ENCODE peak calls at places on chromosomes 4 and X, in four cellular contexts. R is left ventricle myocardium inferior, P is transverse colon, W is aorta. H is an unnamed sample.

GRCh38 chrX:147958316-147958715 is 22.8 kb upstream of the FMR1NB start:
- DNase-seq in R (no peak), P (no peak), W (no peak), H (no peak)

GRCh38 chr4:106986486-106986885 is 49.6 kb downstream of the DKK2 start:
- DNase-seq in R (no peak), P (no peak), W (no peak), H (no peak)

GRCh38 chrX:102975016-102975415 is 37.9 kb downstream of the RAB40AL start:
- DNase-seq in R (no peak), P (no peak), W (no peak), H (no peak)

GRCh38 chr4:1713003-1713397 is 881 bp upstream of the SLBP start:
- DNase-seq in R (no peak), P (no peak), W (no peak), H (no peak)

GRCh38 chr4:183375156-183375555 is 52.9 kb upstream of the CLDN24 start:
- DNase-seq in R (no peak), P (no peak), W (no peak), H (no peak)

GRCh38 chr4:98638661-98639060 is 19.8 kb downstream of the TSPAN5 start:
- DNase-seq in R (no peak), P (no peak), W (no peak), H (no peak)

GRCh38 chr4:156677136-156677535 is 294.5 kb downstream of the PDGFC start:
- DNase-seq in R (no peak), P (peak), W (no peak), H (no peak)

GRCh38 chr4:176839656-176840055 is 46.9 kb upstream of the VEGFC start:
- DNase-seq in R (no peak), P (no peak), W (no peak), H (no peak)

GRCh38 chr4:165293061-165293460 is 34.4 kb upstream of the MSMO1 start:
- DNase-seq in R (no peak), P (no peak), W (no peak), H (no peak)

GRCh38 chrX:154136627-154137161 is 7.3 kb upstream of the OPN1LW start:
- DNase-seq in R (peak), P (peak), W (peak), H (peak)

GRCh38 chrX:68060506-68061205 is 372.6 kb downstream of the OPHN1 start:
- DNase-seq in R (no peak), P (no peak), W (no peak), H (no peak)

GRCh38 chr4:53497446-53498069 is 93.7 kb downstream of the LNX1 start:
- DNase-seq in R (peak), P (no peak), W (no peak), H (peak)

GRCh38 chr4:20272411-20272872 is 20.7 kb downstream of the SLIT2 start:
- DNase-seq in R (no peak), P (no peak), W (no peak), H (no peak)

GRCh38 chrX:70878925-70879324 is 29.6 kb downstream of the TEX11 start:
- DNase-seq in R (no peak), P (no peak), W (no peak), H (no peak)

GRCh38 chr4:155684892-155685550 is 18.4 kb downstream of the GUCY1A1 start:
- DNase-seq in R (no peak), P (no peak), W (no peak), H (no peak)

GRCh38 chr4:97664741-97665140 is 478.5 kb downstream of the STPG2 start:
- DNase-seq in R (no peak), P (no peak), W (no peak), H (no peak)

GRCh38 chr4:100208964-100209363 is 18.7 kb upstream of the DDIT4L start:
- DNase-seq in R (no peak), P (no peak), W (no peak), H (no peak)

GRCh38 chrX:19747672-19748610 is 139.5 kb downstream of the SH3KBP1 start:
- DNase-seq in R (peak), P (peak), W (no peak), H (no peak)

GRCh38 chrX:41921492-41922124 is 1.7 kb downstream of the CASK start:
- DNase-seq in R (no peak), P (no peak), W (no peak), H (no peak)

GRCh38 chr4:26317766-26318165 is 3.0 kb upstream of the RBPJ start:
- DNase-seq in R (no peak), P (no peak), W (no peak), H (no peak)

GRCh38 chr4:151854731-151855130 is 93.9 kb upstream of the GATB start:
- DNase-seq in R (no peak), P (no peak), W (no peak), H (no peak)

GRCh38 chr4:177227636-177228035 is 82.0 kb upstream of the NEIL3 start:
- DNase-seq in R (no peak), P (no peak), W (no peak), H (no peak)

GRCh38 chr4:10018818-10019438 is 2.4 kb downstream of the SLC2A9 start:
- DNase-seq in R (peak), P (peak), W (peak), H (peak)

GRCh38 chr4:1872918-1873269 is 1.7 kb downstream of the NSD2 start:
- DNase-seq in R (no peak), P (no peak), W (no peak), H (no peak)

GRCh38 chr4:64539234-64539849 is 130.1 kb upstream of the TECRL start:
- DNase-seq in R (no peak), P (peak), W (no peak), H (peak)

GRCh38 chr4:120769227-120769626 is 153.3 kb downstream of the PRDM5 start:
- DNase-seq in R (no peak), P (no peak), W (no peak), H (no peak)

GRCh38 chrX:13110427-13111324 is 66.3 kb upstream of the FAM9C start:
- DNase-seq in R (peak), P (peak), W (no peak), H (no peak)

GRCh38 chr4:134276476-134276875 is 74.9 kb upstream of the PABPC4L start:
- DNase-seq in R (no peak), P (no peak), W (no peak), H (no peak)

GRCh38 chr4:22897520-22898108 is 204.9 kb downstream of the GBA3 start:
- DNase-seq in R (no peak), P (peak), W (no peak), H (no peak)

GRCh38 chr4:182806259-182807252 is 110.6 kb downstream of the DCTD start:
- DNase-seq in R (peak), P (peak), W (peak), H (peak)

DNA sequence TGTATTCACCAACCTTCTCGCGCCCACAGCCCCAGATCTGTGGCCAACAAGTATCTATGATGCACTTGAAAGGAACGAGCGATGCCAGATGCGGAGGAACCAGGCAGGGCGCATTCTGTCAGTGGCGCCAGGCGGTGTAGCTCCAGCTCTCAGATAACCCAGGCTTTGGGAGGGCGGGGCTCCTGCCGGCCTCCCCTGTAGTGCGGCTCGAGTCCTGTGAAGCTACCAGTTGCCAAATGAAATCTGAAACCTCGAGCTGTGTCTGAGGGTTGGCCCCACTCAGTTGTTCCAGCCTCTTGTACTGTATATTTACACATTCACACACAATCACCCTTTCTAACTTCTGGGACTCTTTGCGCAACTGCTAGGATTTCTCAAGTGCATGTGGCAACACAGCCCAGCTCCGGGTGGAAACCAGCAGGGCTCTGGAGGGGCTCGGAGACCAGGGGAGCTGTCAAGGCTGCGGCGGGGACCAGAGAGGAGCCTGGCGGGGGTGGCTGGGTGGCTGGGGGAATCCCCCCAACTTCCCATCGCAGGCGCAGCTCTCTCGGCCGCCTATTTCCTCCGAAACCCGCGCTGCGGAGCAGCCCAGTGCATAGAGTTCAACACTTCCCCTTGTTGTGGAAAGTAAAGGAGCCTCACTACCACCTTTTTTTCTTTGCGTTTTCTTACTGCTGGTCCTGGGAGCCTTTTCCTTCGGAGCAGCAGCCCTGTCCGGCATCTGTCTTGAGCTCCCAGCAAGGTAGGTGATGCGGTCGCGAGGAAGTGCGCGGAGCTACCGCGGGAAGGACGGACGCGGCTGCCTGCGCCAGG is at the start of gene ARHGAP24:
- DNase-seq in R (peak), P (peak), W (peak), H (peak)
- H3K27ac ChIP-seq in R (peak), P (peak), W (no peak), H (peak)

GRCh38 chr4:7420661-7421040 is 14.1 kb downstream of the PSAPL1 start:
- DNase-seq in R (peak), P (no peak), W (peak), H (no peak)
- H3K27ac ChIP-seq in R (no peak), P (no peak), W (no peak), H (no peak)

DNA sequence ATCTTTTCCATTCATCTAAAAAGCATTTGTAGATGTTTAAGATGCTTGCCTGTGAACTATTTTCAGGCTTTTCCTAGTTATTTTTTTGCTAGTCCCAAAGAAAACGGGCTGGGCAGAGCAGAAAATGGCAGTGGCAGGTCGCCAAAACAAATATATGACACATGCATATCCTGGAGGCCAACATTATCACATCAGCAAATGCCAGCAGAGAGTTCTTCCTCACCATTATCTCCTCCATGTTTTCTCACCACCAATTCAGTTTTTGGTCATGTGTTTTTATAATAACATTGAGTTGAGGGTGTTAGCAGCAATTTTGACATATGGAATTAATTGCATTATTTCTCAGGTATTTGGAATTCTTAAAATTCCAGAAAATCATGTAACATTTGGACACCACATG is 97.9 kb upstream of the EOLA2 start:
- DNase-seq in R (no peak), P (peak), W (no peak), H (no peak)
- H3K27ac ChIP-seq in R (no peak), P (no peak), W (no peak), H (no peak)

GRCh38 chrX:43898406-43898805 is 16.2 kb upstream of the MAOB start:
- DNase-seq in R (no peak), P (no peak), W (no peak), H (no peak)

GRCh38 chrX:43897290-43897689 is 15.0 kb upstream of the MAOB start:
- DNase-seq in R (no peak), P (no peak), W (no peak), H (no peak)

GRCh38 chrX:43899878-43900815 is 17.9 kb upstream of the MAOB start:
- DNase-seq in R (no peak), P (no peak), W (no peak), H (no peak)
- H3K27ac ChIP-seq in R (no peak), P (no peak), W (no peak), H (no peak)

GRCh38 chrX:140765043-140765784 is 55.7 kb downstream of the LINC00632 start:
- DNase-seq in R (no peak), P (no peak), W (no peak), H (peak)

GRCh38 chrX:140764401-140764919 is 54.9 kb downstream of the LINC00632 start:
- DNase-seq in R (no peak), P (no peak), W (peak), H (peak)

GRCh38 chrX:140767646-140768045 is 58.1 kb downstream of the LINC00632 start:
- DNase-seq in R (no peak), P (no peak), W (no peak), H (no peak)

GRCh38 chrX:140762061-140762460 is 52.5 kb downstream of the LINC00632 start:
- DNase-seq in R (no peak), P (peak), W (no peak), H (peak)

GRCh38 chrX:140766024-140766611 is 56.6 kb downstream of the LINC00632 start:
- DNase-seq in R (no peak), P (peak), W (peak), H (peak)
- H3K27ac ChIP-seq in R (no peak), P (no peak), W (no peak), H (no peak)

GRCh38 chr4:148015468-148015867 is 283.6 kb downstream of the ARHGAP10 start:
- DNase-seq in R (no peak), P (no peak), W (no peak), H (no peak)
- H3K27ac ChIP-seq in R (peak), P (no peak), W (no peak), H (no peak)

DNA sequence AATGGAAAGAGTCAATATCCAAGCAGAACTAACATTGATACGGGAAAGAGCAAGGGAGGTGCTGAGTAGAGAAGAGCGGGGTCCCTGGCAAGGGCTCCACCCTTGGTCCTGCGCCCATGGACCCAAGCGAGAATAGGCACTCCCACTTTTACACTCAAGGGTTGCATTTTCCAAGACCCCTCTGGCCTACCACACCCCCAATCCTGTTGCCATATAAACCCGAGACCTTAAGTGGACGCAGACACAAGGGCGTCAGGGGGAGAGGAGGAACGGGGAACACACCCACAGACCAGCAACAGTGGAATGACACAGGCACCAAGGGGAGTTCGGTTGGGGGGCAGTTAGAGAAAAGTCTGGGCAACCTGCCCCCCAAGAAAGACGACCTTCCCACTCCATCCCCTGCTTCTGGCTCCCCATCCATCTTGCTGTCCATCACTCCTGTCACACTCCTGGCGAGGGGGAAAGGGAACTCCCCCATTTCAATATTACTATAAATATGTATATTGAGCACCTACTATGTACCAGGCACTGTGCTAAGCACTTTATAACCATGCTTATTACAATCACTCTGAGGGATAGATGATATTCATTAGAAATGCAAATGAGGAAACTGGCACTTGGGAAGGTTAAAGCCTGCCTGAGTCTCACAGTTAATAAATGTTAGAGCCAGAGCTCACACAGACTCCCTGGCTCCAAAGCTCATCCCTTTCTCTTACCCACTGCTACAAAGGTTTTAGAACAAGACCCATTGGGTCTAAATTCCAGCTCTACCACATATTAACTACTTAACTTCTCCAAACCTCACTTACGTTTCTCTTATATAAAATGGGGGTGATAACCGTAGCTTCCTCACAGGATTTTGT is 51.7 kb downstream of the SCD5 start:
- DNase-seq in R (no peak), P (no peak), W (no peak), H (no peak)
- H3K27ac ChIP-seq in R (no peak), P (no peak), W (no peak), H (no peak)

GRCh38 chr4:169098054-169098896 is 88.2 kb upstream of the CBR4 start:
- DNase-seq in R (no peak), P (no peak), W (no peak), H (no peak)
- H3K27ac ChIP-seq in R (peak), P (peak), W (peak), H (no peak)

DNA sequence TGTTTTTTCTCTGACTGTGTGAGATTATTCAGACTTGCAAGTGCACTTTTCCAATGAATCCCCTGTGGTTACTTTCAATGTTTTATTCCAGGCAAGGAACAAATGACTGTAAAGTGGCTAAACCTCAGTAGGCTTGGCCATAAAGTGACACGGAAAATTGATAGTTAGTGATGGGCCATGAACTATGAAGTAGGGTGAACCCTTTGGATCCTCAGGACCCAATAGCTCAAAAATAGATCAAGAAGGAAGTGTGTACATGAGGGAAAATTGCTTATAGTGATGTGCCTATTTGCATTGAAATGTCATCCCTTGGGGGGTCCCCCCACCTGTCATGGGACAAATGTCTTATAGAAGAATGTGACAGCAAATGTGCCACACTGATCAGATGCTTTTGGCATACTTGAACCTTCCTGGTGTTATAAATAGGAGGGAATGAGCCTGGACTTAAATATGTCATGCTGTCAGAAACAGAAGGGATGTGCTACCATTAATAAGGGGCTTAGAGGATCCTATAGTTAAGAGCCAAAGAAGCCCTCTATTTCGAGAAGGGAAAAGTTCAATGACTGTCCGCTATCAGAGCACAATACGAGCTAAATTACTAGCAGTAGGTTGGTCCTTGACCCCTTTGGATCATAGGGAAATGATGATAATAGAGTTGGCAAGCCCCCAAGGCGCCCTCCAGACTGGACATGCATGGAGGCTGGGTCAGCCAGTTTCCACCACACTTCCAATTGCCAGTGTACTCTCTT is 30.3 kb downstream of the SLC16A2 start:
- DNase-seq in R (no peak), P (no peak), W (no peak), H (no peak)
- H3K27ac ChIP-seq in R (no peak), P (no peak), W (no peak), H (no peak)

DNA sequence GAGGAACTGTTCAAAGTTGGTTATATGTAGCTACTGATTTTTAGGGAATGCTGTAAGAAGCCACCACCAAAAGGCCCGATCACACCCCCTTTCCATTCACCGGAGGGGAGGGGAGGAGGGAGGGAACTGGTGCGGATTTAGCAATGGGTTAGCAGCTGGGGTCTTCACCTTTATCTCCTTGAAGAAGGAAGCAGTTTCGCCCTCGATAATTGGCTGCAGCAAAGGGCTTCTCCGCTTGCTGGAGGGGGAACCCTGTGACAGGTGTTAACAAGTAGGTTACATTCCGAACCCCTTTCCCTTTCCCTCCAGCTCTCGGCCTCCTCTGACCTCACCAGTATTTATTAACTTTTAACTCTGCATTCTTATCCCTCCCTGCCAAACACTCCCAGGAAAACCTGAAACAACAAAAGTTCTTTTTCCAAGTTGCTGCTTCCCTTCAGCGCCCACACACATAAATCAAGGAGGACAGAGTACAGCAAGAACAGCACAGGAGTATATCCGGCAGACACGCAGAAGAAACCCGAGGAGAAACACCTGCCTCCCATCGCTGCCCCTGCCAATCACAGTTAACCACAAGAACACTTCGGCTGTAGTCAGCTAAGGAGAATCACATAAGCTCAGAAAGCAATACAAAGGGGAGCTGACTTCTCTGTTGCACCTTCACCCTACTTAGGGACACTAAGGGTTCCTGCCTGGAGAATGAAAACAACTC is 39.8 kb upstream of the NAP1L5 start:
- DNase-seq in R (no peak), P (peak), W (no peak), H (no peak)
- H3K27ac ChIP-seq in R (peak), P (peak), W (peak), H (peak)

H was measured in testis.